ENCODE peak calls at places on chromosomes 2 and 18, in five cellular contexts. V is HEK293T, R is GM04503, P is frontal cortex, K is RWPE1. T is an unnamed sample.

GRCh38 chr2:74552914-74553811 is 579 bp downstream of the LOXL3 start:
- DNase-seq in R (no peak), K (no peak), V (peak; percentile 30), P (peak; percentile 44), T (no peak)

GRCh38 chr2:64354857-64355680 is 98.9 kb upstream of the LGALSL start:
- DNase-seq in R (peak; percentile 64), V (no peak), K (peak; percentile 85), P (no peak), T (no peak)

GRCh38 chr2:96072746-96073145 is 38.0 kb upstream of the GPAT2 start:
- DNase-seq in R (no peak), V (no peak), P (no peak), K (no peak), T (no peak)

GRCh38 chr2:177264209-177264538 is 353 bp downstream of the NFE2L2 start:
- DNase-seq in V (no peak), K (no peak), R (no peak), P (no peak), T (no peak)

GRCh38 chr18:57437782-57438668 is 2.9 kb downstream of the ONECUT2 start:
- DNase-seq in V (peak; percentile 65), K (peak; percentile 33), R (no peak), P (peak; percentile 65), T (peak; percentile 7)

GRCh38 chr2:112156152-112156986 is 18.2 kb downstream of the FBLN7 start:
- DNase-seq in R (peak; percentile 61), V (no peak), P (no peak), K (peak; percentile 11), T (peak; percentile 47)

GRCh38 chr2:232275670-232276069 is 102.9 kb upstream of the ALPP start:
- DNase-seq in K (no peak), R (no peak), P (no peak), V (no peak), T (no peak)

GRCh38 chr2:207143131-207143473 is 22.6 kb downstream of the KLF7 start:
- DNase-seq in K (no peak), R (no peak), V (no peak), P (no peak), T (no peak)

GRCh38 chr2:32825291-32825712 is 121.5 kb upstream of the LTBP1 start:
- DNase-seq in V (no peak), P (no peak), R (no peak), K (no peak), T (peak; percentile 78)

GRCh38 chr18:74508366-74508765 is 12.2 kb downstream of the CNDP2 start:
- DNase-seq in V (no peak), P (no peak), R (no peak), K (no peak), T (no peak)

GRCh38 chr2:197286805-197287595 is 23.6 kb downstream of the ANKRD44 start:
- DNase-seq in V (no peak), K (peak; percentile 81), R (peak; percentile 74), P (peak; percentile 37), T (peak; percentile 90)

GRCh38 chr18:32346667-32347066 is 124.0 kb downstream of the GAREM1 start:
- DNase-seq in V (no peak), R (no peak), K (no peak), P (no peak), T (peak; percentile 58)

GRCh38 chr2:50018938-50019337 is 864.6 kb upstream of the FSHR start:
- DNase-seq in V (no peak), P (no peak), K (no peak), R (no peak), T (no peak)

GRCh38 chr2:29559608-29560007 is 361.8 kb downstream of the ALK start:
- DNase-seq in V (no peak), K (no peak), R (no peak), P (no peak), T (no peak)

GRCh38 chr2:16319425-16320245 is 346.0 kb downstream of the CYRIA start:
- DNase-seq in V (no peak), R (no peak), K (no peak), P (no peak), T (no peak)

GRCh38 chr18:52903858-52904257 is 563.9 kb downstream of the DCC start:
- DNase-seq in V (peak; percentile 9), P (no peak), R (no peak), K (peak; percentile 0), T (peak; percentile 64)

GRCh38 chr2:207133493-207133861 is 32.3 kb downstream of the KLF7 start:
- DNase-seq in V (no peak), K (no peak), R (no peak), P (no peak), T (no peak)

GRCh38 chr2:62217421-62217820 is 21.5 kb downstream of the B3GNT2 start:
- DNase-seq in V (no peak), R (no peak), K (no peak), P (no peak), T (no peak)

GRCh38 chr2:16614314-16614860 is 51.2 kb downstream of the CYRIA start:
- DNase-seq in V (no peak), K (no peak), P (no peak), R (no peak), T (no peak)

GRCh38 chr2:152715854-152716428 is 1.3 kb downstream of the PRPF40A start:
- DNase-seq in K (peak; percentile 44), R (no peak), P (no peak), V (peak; percentile 34), T (peak; percentile 62)

GRCh38 chr2:122815120-122815519 is 1059.7 kb downstream of the TSN start:
- DNase-seq in V (no peak), R (no peak), K (no peak), P (no peak), T (no peak)

GRCh38 chr18:59006461-59007067 is 133.1 kb upstream of the SEC11C start:
- DNase-seq in K (no peak), V (no peak), R (peak; percentile 55), P (no peak), T (no peak)

GRCh38 chr2:38665854-38666577 is at the start of gene GALM:
- DNase-seq in R (peak; percentile 80), K (no peak), V (peak; percentile 90), P (peak; percentile 61), T (peak; percentile 90)

GRCh38 chr2:9333591-9334171 is 89.6 kb downstream of the ITGB1BP1 start:
- DNase-seq in P (peak; percentile 49), K (peak; percentile 60), V (peak; percentile 62), R (peak; percentile 34), T (peak; percentile 91)

GRCh38 chr2:170715062-170715931 is at the start of gene SP5:
- DNase-seq in K (peak; percentile 63), V (peak; percentile 30), R (no peak), P (peak; percentile 40), T (no peak)

GRCh38 chr2:45127321-45127720 is 118.1 kb upstream of the SIX2 start:
- DNase-seq in R (no peak), V (no peak), K (no peak), P (no peak), T (no peak)

GRCh38 chr2:85357736-85358135 is 3.2 kb downstream of the ELMOD3 start:
- DNase-seq in P (no peak), R (no peak), V (no peak), K (no peak), T (no peak)

GRCh38 chr2:203661509-203661908 is 44.9 kb upstream of the CD28 start:
- DNase-seq in V (no peak), K (no peak), R (no peak), P (no peak), T (no peak)

GRCh38 chr2:115384399-115384798 is 942.0 kb downstream of the DPP10 start:
- DNase-seq in V (no peak), P (no peak), R (no peak), K (no peak), T (no peak)

GRCh38 chr2:85597241-85597640 is 1.7 kb downstream of the RNF181 start:
- DNase-seq in V (no peak), K (no peak), R (no peak), P (no peak), T (no peak)

GRCh38 chr2:35973737-35974132 is 381.8 kb upstream of the CRIM1 start:
- DNase-seq in V (no peak), P (no peak), R (no peak), K (no peak), T (no peak)

GRCh38 chr2:222105046-222105445 is 193.8 kb downstream of the PAX3 start:
- DNase-seq in R (no peak), P (no peak), V (no peak), K (no peak), T (no peak)

GRCh38 chr2:54240515-54241219 is 15.4 kb downstream of the TSPYL6 start:
- DNase-seq in P (no peak), R (peak; percentile 30), K (no peak), V (no peak), T (no peak)

GRCh38 chr2:222445226-222445625 is 20.9 kb downstream of the SGPP2 start:
- DNase-seq in R (no peak), V (no peak), K (no peak), P (no peak), T (no peak)

GRCh38 chr18:48336332-48336731 is 72.9 kb downstream of the ZBTB7C start:
- DNase-seq in P (no peak), K (no peak), V (no peak), R (no peak), T (no peak)

GRCh38 chr2:208346756-208347155 is 59.8 kb upstream of the PTH2R start:
- DNase-seq in P (no peak), R (no peak), K (no peak), V (no peak), T (no peak)

GRCh38 chr2:226581004-226581403 is 218.6 kb downstream of the IRS1 start:
- DNase-seq in K (no peak), P (no peak), R (no peak), V (no peak), T (no peak)

GRCh38 chr2:236180831-236181453 is 12.8 kb upstream of the GBX2 start:
- DNase-seq in R (no peak), P (peak; percentile 56), K (peak; percentile 75), V (peak; percentile 61), T (peak; percentile 76)

GRCh38 chr18:9824474-9824832 is 61.3 kb upstream of the TXNDC2 start:
- DNase-seq in K (no peak), V (no peak), R (no peak), P (no peak), T (no peak)

GRCh38 chr18:8912348-8913057 is 190.0 kb upstream of the NDUFV2 start:
- DNase-seq in V (no peak), K (no peak), R (no peak), P (no peak), T (no peak)

T was measured in SK-MEL-5.